ENCODE peak calls at places on chromosome 15, in four cellular contexts. A is neuronal stem cell, J is H9, O is IMR-90. L is an unnamed sample.

GRCh38 chr15:91100561-91101355 is 701 bp downstream of the SV2B start:
- DNase-seq in A (no peak), J (no peak), O (peak; percentile 7), L (no peak)

GRCh38 chr15:75655911-75656310 is 8.2 kb downstream of the SNX33 start:
- DNase-seq in A (no peak), J (no peak), O (no peak), L (no peak)

GRCh38 chr15:83305696-83306291 is 21.3 kb upstream of the BNC1 start:
- DNase-seq in A (no peak), J (peak; percentile 40), O (peak; percentile 57), L (peak; percentile 67)

GRCh38 chr15:76060098-76060989 is 559 bp downstream of the TMEM266 start:
- DNase-seq in A (no peak), J (no peak), O (no peak), L (no peak)

GRCh38 chr15:68994149-68994548 is 20.3 kb upstream of the NOX5 start:
- DNase-seq in A (no peak), J (no peak), O (peak; percentile 39), L (no peak)

GRCh38 chr15:74841761-74842385 is 1.1 kb downstream of the ULK3 start:
- DNase-seq in A (no peak), J (no peak), O (no peak), L (no peak)

GRCh38 chr15:77623878-77624524 is 8.7 kb downstream of the LINGO1 start:
- DNase-seq in A (no peak), J (no peak), O (no peak), L (no peak)

GRCh38 chr15:33022629-33023028 is 171.9 kb downstream of the FMN1 start:
- DNase-seq in A (no peak), J (peak; percentile 83), O (peak; percentile 70), L (no peak)

GRCh38 chr15:65883571-65883970 is 14.3 kb downstream of the RAB11A start:
- DNase-seq in A (no peak), J (no peak), O (no peak), L (no peak)

GRCh38 chr15:101554115-101554915 is 64.8 kb upstream of the PCSK6 start:
- DNase-seq in A (no peak), J (no peak), O (peak; percentile 34), L (no peak)

GRCh38 chr15:80934761-80935221 is 54.8 kb downstream of the MESD start:
- DNase-seq in A (no peak), J (peak; percentile 36), O (peak; percentile 74), L (no peak)

GRCh38 chr15:87033056-87033455 is 953.4 kb downstream of the AGBL1 start:
- DNase-seq in A (no peak), J (no peak), O (no peak), L (no peak)

GRCh38 chr15:51382787-51383186 is 41.3 kb downstream of the GLDN start:
- DNase-seq in A (peak; percentile 36), J (peak; percentile 67), O (peak; percentile 53), L (peak; percentile 35)

GRCh38 chr15:87522997-87523396 is 733.5 kb downstream of the NTRK3 start:
- DNase-seq in A (no peak), J (no peak), O (no peak), L (no peak)

GRCh38 chr15:80985976-80986375 is 3.6 kb downstream of the MESD start:
- DNase-seq in A (no peak), J (no peak), O (no peak), L (no peak)

GRCh38 chr15:100093211-100094126 is 248.3 kb downstream of the ADAMTS17 start:
- DNase-seq in A (no peak), J (no peak), O (peak; percentile 88), L (peak; percentile 25)

GRCh38 chr15:40597024-40597423 is 3.0 kb downstream of the KNL1 start:
- DNase-seq in A (no peak), J (no peak), O (no peak), L (no peak)
- H3K4me2 ChIP-seq in A (no peak overlapping the region), J (no peak overlapping the region), O (no peak overlapping the region), L (no peak overlapping the region)

GRCh38 chr15:89097313-89097712 is 9.1 kb downstream of the ABHD2 start:
- DNase-seq in A (no peak), J (no peak), O (no peak), L (no peak)
- H3K27ac ChIP-seq in A (no peak overlapping the region), J (no peak overlapping the region), O (no peak overlapping the region), L (no peak overlapping the region)

GRCh38 chr15:53625260-53625659 is 134.2 kb downstream of the WDR72 start:
- DNase-seq in A (peak; percentile 65), J (peak; percentile 54), O (no peak), L (no peak)
- H3K18ac ChIP-seq in A (no peak overlapping the region), J (no peak overlapping the region), O (no peak overlapping the region), L (no peak overlapping the region)

GRCh38 chr15:84980196-84981053 is 1.2 kb upstream of the PDE8A start:
- DNase-seq in A (peak; percentile 77), J (peak; percentile 92), O (peak; percentile 74), L (peak; percentile 70)

GRCh38 chr15:84982301-84982920 is 755 bp downstream of the PDE8A start:
- DNase-seq in A (no peak), J (peak; percentile 48), O (peak; percentile 18), L (peak; percentile 12)

GRCh38 chr15:84979651-84980050 is 2.0 kb upstream of the PDE8A start:
- DNase-seq in A (no peak), J (peak; percentile 64), O (no peak), L (no peak)

GRCh38 chr15:84981711-84982300 is at the start of gene PDE8A:
- DNase-seq in A (peak; percentile 40), J (peak; percentile 40), O (peak; percentile 31), L (peak; percentile 83)

DNA sequence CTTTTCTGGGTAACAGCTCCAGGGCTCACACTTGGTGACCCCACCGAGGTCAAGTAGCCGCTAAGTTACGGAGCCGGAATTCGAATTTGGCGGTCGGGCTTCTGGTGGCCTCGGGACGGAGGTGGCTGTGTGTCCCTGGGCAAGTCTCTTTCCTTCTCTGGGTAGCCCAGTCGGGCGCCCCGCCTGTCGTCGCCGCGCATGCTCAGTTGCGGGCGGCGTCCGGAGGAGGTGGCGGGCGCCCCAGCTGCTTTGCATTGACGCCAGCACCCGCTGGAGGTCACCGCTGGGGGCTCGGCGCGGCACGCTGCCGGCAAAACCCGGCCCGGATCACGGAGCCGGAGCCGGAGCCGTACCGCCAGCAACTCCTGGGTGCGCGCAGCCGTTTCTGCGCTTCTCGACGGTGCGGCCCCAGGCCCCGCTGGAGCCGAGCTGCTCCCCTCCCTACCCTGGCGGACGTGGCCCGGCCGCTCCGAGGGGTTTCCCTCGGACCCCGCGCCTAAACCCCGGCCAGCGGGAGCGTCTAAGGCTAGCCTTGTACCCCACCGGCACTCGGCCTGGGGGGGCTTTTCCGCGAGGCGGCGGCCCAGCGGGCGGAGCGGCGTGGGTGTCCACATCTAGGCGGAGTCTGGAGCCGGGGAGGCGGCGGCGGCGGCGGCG is 474 bp upstream of the PDE8A start:
- DNase-seq in A (peak; percentile 93), J (peak; percentile 96), O (peak; percentile 96), L (peak; percentile 99)
- H3K4me2 ChIP-seq in A (peak overlapping the region; percentile 99), J (peak overlapping the region; percentile 74), O (peak overlapping the region; percentile 51), L (peak overlapping the region; percentile 78)

GRCh38 chr15:99076109-99076508 is 28.8 kb upstream of the SYNM start:
- DNase-seq in A (no peak), J (no peak), O (no peak), L (no peak)
- H3K27ac ChIP-seq in A (no peak overlapping the region), J (no peak overlapping the region), O (no peak overlapping the region), L (no peak overlapping the region)

DNA sequence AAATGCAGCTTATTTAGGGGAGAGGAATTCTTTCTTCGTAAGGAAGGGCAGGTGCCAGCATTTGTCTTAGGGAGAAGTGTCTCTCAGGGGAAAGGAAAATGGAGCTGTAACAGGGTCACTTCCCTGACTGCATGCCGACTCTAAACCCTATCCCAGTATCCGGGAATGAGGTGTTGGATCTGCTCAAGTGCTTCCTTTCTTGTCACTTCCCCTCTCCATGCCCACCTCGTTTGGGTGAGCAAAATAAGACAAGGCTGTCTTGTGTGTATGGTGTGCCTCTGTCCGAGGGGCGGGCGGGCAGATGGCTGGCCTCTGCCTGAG is 230.1 kb upstream of the TPM1 start:
- DNase-seq in A (no peak), J (no peak), O (no peak), L (no peak)
- H3K18ac ChIP-seq in A (peak overlapping the region; percentile 45), J (no peak overlapping the region), O (no peak overlapping the region), L (peak overlapping the region; percentile 98)

GRCh38 chr15:63545520-63545919 is 41.1 kb downstream of the USP3 start:
- DNase-seq in A (no peak), J (no peak), O (no peak), L (no peak)

GRCh38 chr15:63539517-63539916 is 35.1 kb downstream of the USP3 start:
- DNase-seq in A (no peak), J (no peak), O (no peak), L (no peak)

GRCh38 chr15:63538876-63539275 is 34.5 kb downstream of the USP3 start:
- DNase-seq in A (no peak), J (no peak), O (no peak), L (no peak)

GRCh38 chr15:63544253-63545026 is 40.0 kb downstream of the USP3 start:
- DNase-seq in A (no peak), J (no peak), O (no peak), L (no peak)
- H3K4me2 ChIP-seq in A (no peak overlapping the region), J (no peak overlapping the region), O (no peak overlapping the region), L (no peak overlapping the region)

DNA sequence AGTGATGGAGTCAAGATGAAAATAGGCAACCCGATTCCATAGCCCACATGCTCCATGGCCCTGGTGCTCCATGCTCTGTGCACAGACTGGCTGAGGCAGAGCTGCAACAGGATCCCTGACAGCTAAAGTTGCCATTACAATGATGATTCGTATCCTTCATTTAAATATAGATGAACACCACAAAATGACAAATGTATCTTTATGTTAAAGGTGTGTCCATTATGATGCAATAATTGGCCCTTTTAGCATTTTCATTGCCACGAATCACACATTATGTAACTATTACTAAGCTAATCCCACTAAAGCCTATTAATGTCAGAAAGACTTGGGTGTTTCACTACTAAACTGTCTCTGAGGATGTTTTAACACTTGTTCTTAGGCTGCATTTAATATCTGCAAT is 270.2 kb upstream of the THBS1 start:
- DNase-seq in A (no peak), J (no peak), O (peak; percentile 35), L (no peak)
- H3K27ac ChIP-seq in A (no peak overlapping the region), J (no peak overlapping the region), O (no peak overlapping the region), L (no peak overlapping the region)

GRCh38 chr15:71515375-71516186 is 294.8 kb upstream of the NR2E3 start:
- DNase-seq in A (no peak), J (no peak), O (no peak), L (no peak)
- H3K18ac ChIP-seq in A (no peak overlapping the region), J (no peak overlapping the region), O (no peak overlapping the region), L (no peak overlapping the region)

GRCh38 chr15:93180656-93181055 is 91.6 kb upstream of the RGMA start:
- DNase-seq in A (no peak), J (peak; percentile 76), O (no peak), L (no peak)
- H3K4me2 ChIP-seq in A (no peak overlapping the region), J (no peak overlapping the region), O (no peak overlapping the region), L (no peak overlapping the region)

L was measured in trophoblast cell.